ENCODE peak calls at places on chromosome 21, in nine cellular contexts. T is ACHN; X is T-cell; O is lower lobe of right lung; B is EH; D is GM19239; F is activated CD4-positive, alpha-beta T cell treated with anti-CD3 and anti-CD28 coated beads, Interleukin-2, amount 50 U/mL, for 1 hour; Q is ELF-1; I is choroid plexus epithelial cell. G is an unnamed sample.

GRCh38 chr21:31354604-31355443 is 10.8 kb upstream of the TIAM1 start:
- DNase-seq in Q (no peak), X (peak; percentile 84), D (no peak), B (peak; percentile 37), F (peak; percentile 58), T (peak; percentile 76), I (peak; percentile 77), O (no peak), G (no peak)

GRCh38 chr21:46552274-46552673 is 52.6 kb downstream of the S100B start:
- DNase-seq in F (no peak), Q (no peak), B (no peak), D (no peak), I (no peak), O (no peak), X (peak; percentile 32), T (no peak), G (no peak)

GRCh38 chr21:42694751-42695150 is 41.3 kb downstream of the PDE9A start:
- DNase-seq in T (no peak), B (no peak), D (no peak), X (no peak), I (no peak), Q (no peak), F (no peak), O (no peak), G (no peak)

GRCh38 chr21:16176570-16176969 is 446.8 kb downstream of the USP25 start:
- DNase-seq in D (no peak), X (no peak), B (no peak), O (no peak), I (peak; percentile 55), Q (no peak), F (no peak), T (no peak), G (no peak)

GRCh38 chr21:39720126-39720778 is 24.7 kb upstream of the IGSF5 start:
- DNase-seq in F (no peak), B (peak; percentile 6), O (no peak), T (no peak), I (peak; percentile 46), Q (no peak), D (no peak), X (no peak), G (no peak)

GRCh38 chr21:44522753-44523204 is 17.2 kb downstream of the KRTAP10-1 start:
- DNase-seq in T (no peak), I (no peak), Q (no peak), X (no peak), B (no peak), O (no peak), F (no peak), D (no peak), G (no peak)

GRCh38 chr21:37208741-37209225 is 58.4 kb downstream of the VPS26C start:
- DNase-seq in D (no peak), T (peak; percentile 35), O (no peak), I (no peak), B (no peak), X (no peak), F (no peak), Q (no peak), G (peak; percentile 82)

GRCh38 chr21:24023936-24024335 is 1583.3 kb downstream of the MRPL39 start:
- DNase-seq in D (no peak), Q (no peak), T (no peak), O (no peak), B (no peak), F (no peak), I (no peak), X (no peak), G (no peak)

GRCh38 chr21:15592271-15592860 is 137.4 kb upstream of the USP25 start:
- DNase-seq in Q (no peak), O (no peak), B (peak; percentile 41), D (peak; percentile 2), I (peak; percentile 76), F (no peak), T (peak; percentile 41), X (no peak), G (peak; percentile 8)

GRCh38 chr21:31874817-31875216 is 2.0 kb downstream of the HUNK start:
- DNase-seq in B (no peak), O (no peak), X (no peak), D (no peak), F (no peak), I (no peak), Q (peak; percentile 70), T (no peak), G (no peak)

GRCh38 chr21:42733037-42733632 is 79.7 kb downstream of the PDE9A start:
- DNase-seq in B (no peak), X (no peak), F (no peak), O (no peak), D (no peak), Q (no peak), I (no peak), T (no peak), G (no peak)

GRCh38 chr21:35324372-35325220 is 275.5 kb upstream of the RUNX1 start:
- DNase-seq in X (no peak), B (peak; percentile 94), Q (no peak), O (no peak), F (no peak), I (peak; percentile 80), D (no peak), T (peak; percentile 53), G (no peak)

GRCh38 chr21:31612889-31613785 is 46.4 kb upstream of the SOD1 start:
- DNase-seq in O (peak; percentile 70), T (peak; percentile 7), Q (no peak), X (no peak), F (no peak), B (peak; percentile 27), D (no peak), I (peak; percentile 39), G (no peak)

GRCh38 chr21:33402011-33402979 is 918 bp upstream of the IFNGR2 start:
- DNase-seq in B (peak; percentile 89), D (no peak), X (no peak), Q (peak; percentile 57), F (no peak), O (peak; percentile 82), I (peak; percentile 87), T (no peak), G (peak; percentile 72)

GRCh38 chr21:37712204-37712934 is 203.9 kb downstream of the KCNJ6 start:
- DNase-seq in I (peak; percentile 85), O (peak; percentile 72), Q (peak; percentile 78), T (peak; percentile 64), D (peak; percentile 54), B (peak; percentile 80), X (peak; percentile 4), F (peak; percentile 5), G (peak; percentile 43)

GRCh38 chr21:29172282-29172681 is 41.8 kb downstream of the MAP3K7CL start:
- DNase-seq in B (no peak), Q (no peak), O (no peak), X (no peak), I (peak; percentile 23), T (no peak), F (no peak), D (no peak), G (no peak)

GRCh38 chr21:45618287-45618686 is 25.2 kb upstream of the PCBP3 start:
- DNase-seq in T (no peak), O (no peak), I (no peak), D (no peak), F (no peak), Q (no peak), B (peak; percentile 69), X (no peak), G (no peak)

GRCh38 chr21:32538147-32538792 is 47.1 kb downstream of the TCP10L start:
- DNase-seq in I (peak; percentile 34), D (no peak), F (no peak), T (no peak), O (no peak), Q (no peak), X (peak; percentile 52), B (no peak), G (no peak)

GRCh38 chr21:34367320-34367935 is 3.6 kb downstream of the KCNE2 start:
- DNase-seq in F (peak; percentile 22), D (no peak), Q (peak; percentile 34), B (peak; percentile 93), T (peak; percentile 47), I (peak; percentile 86), O (no peak), X (peak; percentile 35), G (peak; percentile 22)

GRCh38 chr21:23725576-23725975 is 1881.7 kb downstream of the MRPL39 start:
- DNase-seq in Q (no peak), X (no peak), O (no peak), T (peak; percentile 3), F (no peak), B (no peak), D (no peak), I (no peak), G (no peak)

GRCh38 chr21:45011911-45012660 is 62.3 kb upstream of the ADARB1 start:
- DNase-seq in Q (peak; percentile 98), F (no peak), T (peak; percentile 94), I (peak; percentile 87), D (no peak), O (peak; percentile 36), B (peak; percentile 96), X (no peak), G (no peak)

GRCh38 chr21:38837806-38838461 is 32.2 kb downstream of the ETS2 start:
- DNase-seq in F (no peak), O (no peak), B (no peak), X (no peak), I (no peak), Q (no peak), T (no peak), D (no peak), G (no peak)

GRCh38 chr21:39681845-39682244 is 63.1 kb upstream of the IGSF5 start:
- DNase-seq in Q (no peak), F (no peak), B (peak; percentile 85), I (peak; percentile 96), O (no peak), X (no peak), T (no peak), D (no peak), G (no peak)

GRCh38 chr21:36710729-36711048 is 11.8 kb downstream of the SIM2 start:
- DNase-seq in Q (no peak), F (no peak), X (no peak), I (no peak), B (no peak), O (no peak), T (no peak), D (no peak), G (no peak)

GRCh38 chr21:29084372-29084771 is 10.9 kb upstream of the CCT8 start:
- DNase-seq in Q (no peak), X (no peak), O (no peak), T (no peak), D (no peak), I (no peak), F (no peak), B (peak; percentile 86), G (no peak)

GRCh38 chr21:45140346-45140940 is 66.1 kb downstream of the ADARB1 start:
- DNase-seq in Q (peak; percentile 92), O (peak; percentile 77), T (peak; percentile 86), X (peak; percentile 54), F (peak; percentile 56), I (peak; percentile 98), D (peak; percentile 81), B (peak; percentile 94), G (peak; percentile 74)

GRCh38 chr21:33019885-33020557 is 5.7 kb upstream of the OLIG2 start:
- DNase-seq in B (no peak), I (no peak), O (no peak), Q (peak; percentile 29), T (no peak), X (no peak), F (no peak), D (no peak), G (no peak)